ENCODE peak calls at places on chromosome 19, in six cellular contexts. T is progenitor cell of endocrine pancreas; H is osteocyte; V is T follicular helper cell; A is astrocyte of the hippocampus; O is activated T-cell treated with anti-CD3 and anti-CD28 coated beads, Interleukin-2, amount 50 U/mL, for 72 hours. S is an unnamed sample.

GRCh38 chr19:41740415-41741243 is 14.7 kb upstream of the CEACAM6 start:
- DNase-seq in O (peak; percentile 44), V (no peak), H (no peak), T (no peak), A (no peak), S (no peak)

GRCh38 chr19:18274303-18274775 is at the start of gene IQCN:
- DNase-seq in O (peak; percentile 48), T (no peak), V (no peak), H (no peak), A (peak; percentile 59), S (peak; percentile 51)

GRCh38 chr19:4965061-4965460 is 3.9 kb upstream of the KDM4B start:
- DNase-seq in A (no peak), H (no peak), V (no peak), T (no peak), O (no peak), S (no peak)

GRCh38 chr19:31595521-31595920 is 246.3 kb upstream of the TSHZ3 start:
- DNase-seq in T (no peak), H (peak; percentile 36), O (no peak), V (no peak), A (no peak), S (no peak)

GRCh38 chr19:52188822-52189744 is 769 bp upstream of the PPP2R1A start:
- DNase-seq in O (no peak), V (no peak), A (no peak), H (peak; percentile 89), T (peak; percentile 15), S (no peak)

GRCh38 chr19:55264531-55264930 is 5.7 kb upstream of the PPP6R1 start:
- DNase-seq in A (no peak), O (no peak), H (no peak), T (no peak), V (no peak), S (no peak)

GRCh38 chr19:45782820-45783785 is 813 bp upstream of the DMPK start:
- DNase-seq in H (no peak), T (no peak), O (no peak), A (peak; percentile 66), V (no peak), S (peak; percentile 46)

GRCh38 chr19:862529-863304 is 3.3 kb downstream of the CFD start:
- DNase-seq in H (peak; percentile 88), A (peak; percentile 51), O (peak; percentile 86), V (peak; percentile 75), T (no peak), S (peak; percentile 36)

GRCh38 chr19:29264897-29265296 is 51.9 kb upstream of the UQCRFS1 start:
- DNase-seq in H (peak; percentile 59), O (no peak), V (no peak), A (no peak), T (no peak), S (no peak)

GRCh38 chr19:47036233-47036651 is 12.2 kb downstream of the TMEM160 start:
- DNase-seq in V (no peak), O (no peak), H (no peak), A (no peak), T (no peak), S (no peak)

GRCh38 chr19:58572026-58572817 is 913 bp downstream of the MZF1 start:
- DNase-seq in A (no peak), O (no peak), H (no peak), V (no peak), T (no peak), S (no peak)

GRCh38 chr19:32230441-32230840 is 115.0 kb upstream of the ZNF507 start:
- DNase-seq in T (no peak), V (no peak), A (no peak), H (no peak), O (no peak), S (no peak)

GRCh38 chr19:3607398-3608078 is 863 bp upstream of the TBXA2R start:
- DNase-seq in A (peak; percentile 57), T (no peak), V (no peak), O (no peak), H (no peak), S (peak; percentile 44)

GRCh38 chr19:49987159-49987698 is 26.3 kb upstream of the SIGLEC11 start:
- DNase-seq in H (peak; percentile 95), T (peak; percentile 94), A (peak; percentile 98), V (peak; percentile 71), O (peak; percentile 86), S (peak; percentile 90)

GRCh38 chr19:38666662-38667448 is 19.4 kb downstream of the ACTN4 start:
- DNase-seq in A (peak; percentile 93), H (no peak), T (no peak), V (no peak), O (peak; percentile 32), S (peak; percentile 79)

GRCh38 chr19:12649941-12650340 is 16.6 kb downstream of the MAN2B1 start:
- DNase-seq in T (no peak), V (no peak), O (no peak), H (no peak), A (no peak), S (no peak)

GRCh38 chr19:14494910-14495677 is 833 bp downstream of the GIPC1 start:
- DNase-seq in O (no peak), H (no peak), T (no peak), A (no peak), V (no peak), S (no peak)

GRCh38 chr19:38736413-38737280 is 7.6 kb downstream of the CAPN12 start:
- DNase-seq in O (peak; percentile 70), T (peak; percentile 48), H (no peak), V (peak; percentile 65), A (peak; percentile 72), S (peak; percentile 30)

GRCh38 chr19:38742296-38742695 is 2.0 kb downstream of the CAPN12 start:
- DNase-seq in H (no peak), V (no peak), T (no peak), O (no peak), A (no peak), S (no peak)

GRCh38 chr19:15166700-15167099 is 34.1 kb downstream of the NOTCH3 start:
- DNase-seq in A (no peak), H (no peak), O (no peak), T (no peak), V (no peak), S (no peak)

GRCh38 chr19:46631481-46631880 is 4.5 kb downstream of the GNG8 start:
- DNase-seq in T (no peak), V (no peak), A (no peak), O (no peak), H (no peak), S (no peak)

GRCh38 chr19:40263440-40264313 is 21.5 kb downstream of the AKT2 start:
- DNase-seq in V (no peak), H (no peak), O (no peak), A (no peak), T (no peak), S (no peak)

GRCh38 chr19:56732974-56733373 is 61.4 kb upstream of the ZNF835 start:
- DNase-seq in O (no peak), T (no peak), H (no peak), V (no peak), A (peak; percentile 10), S (no peak)

GRCh38 chr19:51598159-51598915 is 27.3 kb downstream of the ZNF175 start:
- DNase-seq in H (peak; percentile 83), A (no peak), O (no peak), V (no peak), T (no peak), S (no peak)

GRCh38 chr19:22422220-22422619 is at the start of gene ZNF98:
- DNase-seq in A (peak; percentile 6), V (no peak), O (no peak), H (no peak), T (no peak), S (no peak)

GRCh38 chr19:53463263-53463662 is 4.3 kb upstream of the ZNF813 start:
- DNase-seq in H (no peak), A (peak; percentile 37), V (no peak), O (peak; percentile 8), T (no peak), S (peak; percentile 24)

GRCh38 chr19:38932425-38933179 is 1.9 kb downstream of the MRPS12 start:
- DNase-seq in O (peak; percentile 51), H (no peak), A (peak; percentile 46), T (no peak), V (no peak), S (peak; percentile 32)

GRCh38 chr19:7844951-7845350 is 14.9 kb downstream of the EVI5L start:
- DNase-seq in V (no peak), O (no peak), H (no peak), A (no peak), T (no peak), S (no peak)

GRCh38 chr19:30387311-30388115 is 15.3 kb downstream of the ZNF536 start:
- DNase-seq in V (no peak), A (no peak), H (peak; percentile 64), O (no peak), T (no peak), S (no peak)

GRCh38 chr19:29682236-29682895 is 17.1 kb downstream of the PLEKHF1 start:
- DNase-seq in V (no peak), O (no peak), H (no peak), T (no peak), A (no peak), S (no peak)

GRCh38 chr19:4987286-4987685 is 18.4 kb downstream of the KDM4B start:
- DNase-seq in H (no peak), T (no peak), V (no peak), O (no peak), A (no peak), S (no peak)

GRCh38 chr19:49895566-49896297 is 955 bp downstream of the IL4I1 start:
- DNase-seq in V (no peak), H (no peak), O (peak; percentile 57), T (no peak), A (no peak), S (no peak)

GRCh38 chr19:57888494-57889231 is at the start of gene ZNF814:
- DNase-seq in O (peak; percentile 85), V (peak; percentile 72), H (peak; percentile 93), A (peak; percentile 90), T (peak; percentile 83), S (peak; percentile 87)

S was measured in astrocyte of the spinal cord.